ENCODE peak calls at places on chromosomes 6 and 20, in five cellular contexts. T is fibroblast of mammary gland, A is heart right ventricle, L is BJ, S is HCT116. K is an unnamed sample.

GRCh38 chr6:139863356-139863755 is 488.9 kb upstream of the CITED2 start:
- DNase-seq in L (no peak), S (no peak), A (no peak), T (peak), K (no peak)

GRCh38 chr6:41428995-41429417 is 93.6 kb downstream of the NCR2 start:
- DNase-seq in S (no peak), A (peak), T (peak), L (peak), K (no peak)

GRCh38 chr6:109453594-109454482 is 1.7 kb downstream of the MICAL1 start:
- DNase-seq in S (no peak), T (no peak), A (peak), L (no peak), K (no peak)

GRCh38 chr6:1315560-1316386 is 3.9 kb downstream of the FOXQ1 start:
- DNase-seq in T (no peak), L (no peak), S (no peak), A (no peak), K (no peak)

GRCh38 chr6:148497256-148497655 is 154.6 kb downstream of the SASH1 start:
- DNase-seq in L (peak), T (peak), A (no peak), S (no peak), K (no peak)

GRCh38 chr20:58418949-58419748 is 30.1 kb downstream of the VAPB start:
- DNase-seq in T (no peak), S (no peak), L (no peak), A (no peak), K (no peak)

GRCh38 chr6:30231067-30231466 is 17.9 kb upstream of the TRIM26 start:
- DNase-seq in S (no peak), T (no peak), A (no peak), L (no peak), K (no peak)

GRCh38 chr6:38136547-38136946 is 317.0 kb downstream of the ZFAND3 start:
- DNase-seq in A (no peak), S (no peak), L (no peak), T (peak), K (no peak)

GRCh38 chr6:159117031-159117430 is 52.2 kb upstream of the FNDC1 start:
- DNase-seq in A (no peak), S (no peak), L (peak), T (peak), K (no peak)

GRCh38 chr6:11722224-11722623 is 56.4 kb downstream of the ADTRP start:
- DNase-seq in A (no peak), T (no peak), L (no peak), S (no peak), K (no peak)

GRCh38 chr6:36659271-36659670 is 19.2 kb upstream of the CDKN1A start:
- DNase-seq in S (no peak), T (peak), A (peak), L (peak), K (no peak)

GRCh38 chr6:27188206-27188884 is 59.2 kb upstream of the PRSS16 start:
- DNase-seq in T (peak), S (peak), A (peak), L (peak), K (no peak)

GRCh38 chr20:30168800-30169138 is 1088.7 kb upstream of the DEFB115 start:
- DNase-seq in A (no peak), S (no peak), T (no peak), L (no peak), K (no peak)

GRCh38 chr6:44056392-44057237 is 70.6 kb downstream of the MRPL14 start:
- DNase-seq in L (no peak), T (peak), A (peak), S (no peak), K (peak)

GRCh38 chr20:45774933-45775332 is 16.8 kb downstream of the WFDC3 start:
- DNase-seq in L (no peak), A (no peak), S (no peak), T (no peak), K (no peak)

GRCh38 chr20:2799271-2799670 is 1.2 kb downstream of the CPXM1 start:
- DNase-seq in T (no peak), L (no peak), A (no peak), S (no peak), K (no peak)

GRCh38 chr20:2799688-2800589 is 488 bp downstream of the CPXM1 start:
- DNase-seq in L (no peak), A (no peak), S (no peak), T (peak), K (no peak)

GRCh38 chr20:2800590-2801458 is at the start of gene CPXM1:
- DNase-seq in S (no peak), T (peak), L (no peak), A (no peak), K (no peak)

GRCh38 chr20:2798814-2799213 is 1.6 kb downstream of the CPXM1 start:
- DNase-seq in S (no peak), A (no peak), T (peak), L (no peak), K (no peak)

DNA sequence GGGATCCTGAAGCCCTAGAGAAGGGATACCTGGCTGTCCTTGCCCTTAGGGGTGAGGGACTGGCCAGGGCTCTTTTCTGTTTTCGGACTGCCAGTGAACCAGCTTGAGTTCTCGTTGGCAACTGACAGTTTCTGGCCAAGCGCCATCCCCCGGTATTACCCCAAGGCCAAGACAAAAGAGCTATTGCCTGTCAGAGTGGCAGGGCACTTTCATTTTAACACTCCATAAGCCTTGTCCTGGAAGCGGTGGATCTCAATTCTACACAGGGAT is 967 bp upstream of the CPXM1 start:
- DNase-seq in A (no peak), L (no peak), S (no peak), T (no peak), K (no peak)
- H3K4me3 ChIP-seq in A (no peak), L (no peak), S (no peak), T (no peak), K (no peak)

GRCh38 chr20:3749689-3750639 is 17.5 kb downstream of the HSPA12B start:
- DNase-seq in T (no peak), A (no peak), L (no peak), S (no peak), K (no peak)
- TF ChIP-seq CTCF in T (no peak), A (peak), L (peak), S (peak), K (peak)

GRCh38 chr20:36613974-36614373 is 8.4 kb downstream of the RAB5IF start:
- DNase-seq in T (no peak), S (no peak), L (no peak), A (no peak), K (no peak)
- H3K4me3 ChIP-seq in T (no peak), S (no peak), L (no peak), A (no peak), K (no peak)

DNA sequence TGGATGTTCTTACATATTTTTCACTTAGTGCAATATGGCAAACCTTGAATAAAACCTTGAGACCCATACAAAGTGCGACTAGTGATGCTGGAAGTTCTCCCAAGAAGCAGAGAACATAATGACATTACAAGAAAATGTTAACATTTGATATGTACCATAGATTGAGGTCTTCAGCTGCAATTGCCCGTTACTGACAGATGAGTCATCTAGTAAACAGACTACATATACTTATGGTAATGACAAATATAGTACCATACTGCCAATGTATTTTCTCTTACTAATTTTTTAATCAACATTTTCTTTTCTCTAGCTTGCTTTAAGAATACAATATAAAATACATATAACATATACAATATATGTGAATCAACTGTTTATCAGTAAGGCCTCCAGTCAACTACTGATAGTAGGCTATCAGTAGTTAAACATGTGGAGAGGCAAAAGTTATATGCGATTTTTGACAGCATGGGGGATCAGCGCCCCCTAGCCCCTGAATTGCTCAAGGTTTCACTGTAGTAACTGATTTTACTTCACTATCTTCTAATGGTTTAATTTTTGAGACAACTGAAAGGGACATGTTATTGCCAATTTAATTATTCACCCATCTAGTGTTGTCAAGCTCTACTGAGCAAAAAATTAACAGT is 166.7 kb upstream of the ADGRB3 start:
- DNase-seq in A (no peak), T (no peak), S (no peak), L (no peak), K (no peak)
- TF ChIP-seq CTCF in A (no peak), T (peak), S (no peak), L (no peak), K (peak)

GRCh38 chr6:45677381-45677992 is 299.8 kb upstream of the SUPT3H start:
- DNase-seq in T (peak), S (no peak), A (peak), L (no peak), K (no peak)
- H3K4me3 ChIP-seq in T (no peak), S (no peak), A (no peak), L (no peak), K (no peak)

DNA sequence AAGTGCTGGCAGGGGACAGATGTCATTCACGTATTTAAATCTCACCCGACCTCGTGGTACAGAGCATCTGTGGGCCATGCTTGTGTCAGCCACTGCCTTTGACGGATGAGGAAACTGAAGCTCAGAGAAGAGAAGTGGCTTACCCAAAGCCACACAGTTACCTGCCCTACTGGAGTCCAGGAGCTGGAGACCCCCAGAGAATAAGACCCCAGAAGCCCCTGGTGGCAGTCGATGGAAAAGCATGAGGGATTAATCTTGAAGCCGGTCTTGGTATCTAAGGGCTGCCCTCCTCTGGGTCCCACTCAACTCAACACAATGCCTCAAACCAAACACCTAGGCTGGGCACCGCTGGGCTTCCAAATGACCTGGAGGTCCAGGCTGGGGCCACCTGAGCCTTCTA is 83.1 kb downstream of the GRM4 start:
- DNase-seq in T (no peak), S (no peak), A (no peak), L (no peak), K (no peak)
- TF ChIP-seq CTCF in T (peak), S (no peak), A (no peak), L (peak), K (peak)